ENCODE peak calls at places on chromosomes 12 and 14, in eight cellular contexts. V is astrocyte; C is activated CD8-positive, alpha-beta memory T cell treated with anti-CD3 and anti-CD28 coated beads, Interleukin-2, amount 10 ng/mL, durations not matched to agents 7 days and 5 days; X is AG04450; B is epithelial cell of esophagus; H is left ventricle myocardium inferior; S is left colon; M is esophagus squamous epithelium. A is an unnamed sample.

GRCh38 chr12:40834321-40834720 is 142.1 kb downstream of the CNTN1 start:
- DNase-seq in V (no peak), C (no peak), X (no peak), B (no peak), H (no peak), S (no peak), M (no peak), A (no peak)

GRCh38 chr14:31127690-31128089 is 79.9 kb downstream of the HECTD1 start:
- DNase-seq in V (no peak), C (peak; percentile 71), X (no peak), B (no peak), H (no peak), S (no peak), M (no peak), A (peak; percentile 45)

GRCh38 chr14:36091096-36091495 is 85.4 kb downstream of the PTCSC3 start:
- DNase-seq in V (peak; percentile 95), C (no peak), X (peak; percentile 68), B (peak; percentile 93), H (no peak), S (no peak), M (no peak), A (no peak)

GRCh38 chr14:103418508-103418818 is 33.2 kb downstream of the MARK3 start:
- DNase-seq in V (peak; percentile 68), C (no peak), X (no peak), B (peak; percentile 72), H (no peak), S (no peak), M (no peak), A (no peak)

GRCh38 chr14:74248036-74248435 is 8.8 kb downstream of the VSX2 start:
- DNase-seq in V (no peak), C (no peak), X (no peak), B (no peak), H (no peak), S (no peak), M (no peak), A (no peak)

GRCh38 chr14:100899841-100900771 is 3.4 kb downstream of the RTL1 start:
- DNase-seq in V (no peak), C (peak; percentile 37), X (no peak), B (no peak), H (no peak), S (no peak), M (no peak), A (no peak)

GRCh38 chr12:16473610-16474326 is 126.3 kb downstream of the MGST1 start:
- DNase-seq in V (no peak), C (no peak), X (peak; percentile 8), B (peak; percentile 76), H (no peak), S (no peak), M (no peak), A (no peak)

GRCh38 chr14:86781111-86781510 is 1211.9 kb downstream of the GALC start:
- DNase-seq in V (no peak), C (no peak), X (no peak), B (no peak), H (no peak), S (no peak), M (no peak), A (no peak)

GRCh38 chr14:24353551-24354529 is 14.0 kb upstream of the RIPK3 start:
- DNase-seq in V (peak; percentile 21), C (no peak), X (no peak), B (peak; percentile 70), H (no peak), S (no peak), M (no peak), A (no peak)

GRCh38 chr14:63496837-63497400 is 46.3 kb downstream of the PPP2R5E start:
- DNase-seq in V (no peak), C (no peak), X (no peak), B (no peak), H (no peak), S (no peak), M (no peak), A (no peak)

GRCh38 chr14:97107070-97107469 is 309.9 kb downstream of the VRK1 start:
- DNase-seq in V (no peak), C (no peak), X (no peak), B (no peak), H (no peak), S (no peak), M (no peak), A (no peak)

GRCh38 chr14:55416866-55417265 is 5.2 kb upstream of the ATG14 start:
- DNase-seq in V (no peak), C (no peak), X (no peak), B (peak; percentile 52), H (no peak), S (peak; percentile 35), M (no peak), A (no peak)

GRCh38 chr14:50865677-50866076 is 6.2 kb upstream of the ABHD12B start:
- DNase-seq in V (no peak), C (no peak), X (peak; percentile 34), B (no peak), H (no peak), S (no peak), M (no peak), A (no peak)

GRCh38 chr12:49869816-49870500 is 27.1 kb upstream of the BCDIN3D start:
- DNase-seq in V (no peak), C (peak; percentile 14), X (no peak), B (no peak), H (no peak), S (no peak), M (no peak), A (no peak)

GRCh38 chr14:65650843-65651242 is 238.3 kb downstream of the FUT8 start:
- DNase-seq in V (no peak), C (no peak), X (no peak), B (no peak), H (no peak), S (no peak), M (no peak), A (no peak)

GRCh38 chr14:74593241-74593985 is 18.6 kb downstream of the LTBP2 start:
- DNase-seq in V (no peak), C (no peak), X (no peak), B (no peak), H (no peak), S (no peak), M (no peak), A (no peak)

GRCh38 chr14:26597136-26598080 is at the start of gene NOVA1:
- DNase-seq in V (peak; percentile 18), C (no peak), X (no peak), B (peak; percentile 22), H (peak; percentile 21), S (peak; percentile 15), M (no peak), A (no peak)

GRCh38 chr12:81591256-81591655 is 167.9 kb downstream of the PPFIA2 start:
- DNase-seq in V (no peak), C (no peak), X (no peak), B (no peak), H (no peak), S (no peak), M (no peak), A (no peak)

GRCh38 chr12:110744697-110745264 is 2.1 kb upstream of the PPP1CC start:
- DNase-seq in V (no peak), C (no peak), X (no peak), B (peak; percentile 71), H (no peak), S (peak; percentile 66), M (no peak), A (no peak)

GRCh38 chr14:64541261-64541970 is 875 bp downstream of the HSPA2 start:
- DNase-seq in V (no peak), C (no peak), X (no peak), B (no peak), H (peak; percentile 23), S (peak; percentile 35), M (no peak), A (peak; percentile 26)

GRCh38 chr14:93533437-93533836 is 102.7 kb downstream of the UNC79 start:
- DNase-seq in V (peak; percentile 11), C (no peak), X (no peak), B (peak; percentile 96), H (no peak), S (no peak), M (no peak), A (no peak)

GRCh38 chr12:101877816-101878811 is 734 bp downstream of the DRAM1 start:
- DNase-seq in V (no peak), C (no peak), X (no peak), B (peak; percentile 32), H (peak; percentile 22), S (no peak), M (no peak), A (no peak)

GRCh38 chr12:123305160-123305559 is 33.5 kb upstream of the CDK2AP1 start:
- DNase-seq in V (no peak), C (no peak), X (no peak), B (no peak), H (no peak), S (no peak), M (no peak), A (no peak)

GRCh38 chr14:106506901-106507305 is 980.5 kb downstream of the TMEM121 start:
- DNase-seq in V (no peak), C (peak; percentile 87), X (no peak), B (no peak), H (no peak), S (no peak), M (no peak), A (peak; percentile 36)

GRCh38 chr12:11860026-11860425 is 210.6 kb downstream of the ETV6 start:
- DNase-seq in V (no peak), C (no peak), X (no peak), B (no peak), H (no peak), S (no peak), M (no peak), A (no peak)

GRCh38 chr12:116609715-116610114 is 50.5 kb downstream of the MAP1LC3B2 start:
- DNase-seq in V (no peak), C (peak; percentile 48), X (no peak), B (no peak), H (no peak), S (peak; percentile 29), M (no peak), A (no peak)

A was measured in naive thymus-derived CD8-positive, alpha-beta T cell.